ENCODE peak calls at places on chromosomes 5 and 9, in five cellular contexts. Y, R, Z, Q and D are unnamed samples.

GRCh38 chr5:65125681-65126080 is 356.0 kb downstream of the ADAMTS6 start:
- DNase-seq in Q (no peak), Z (no peak), Y (no peak), R (no peak), D (no peak)

GRCh38 chr9:73689091-73689870 is 537.6 kb downstream of the ANXA1 start:
- DNase-seq in Q (no peak), Y (no peak), Z (no peak), R (no peak), D (no peak)

GRCh38 chr9:125768803-125769202 is 21.6 kb downstream of the PBX3 start:
- DNase-seq in Y (no peak), Q (no peak), Z (no peak), R (no peak), D (no peak)

GRCh38 chr9:123548749-123549545 is 192.9 kb downstream of the CRB2 start:
- DNase-seq in R (no peak), Q (no peak), Z (no peak), Y (no peak), D (no peak)

GRCh38 chr9:116152390-116152789 is 1.2 kb upstream of the PAPPA start:
- DNase-seq in Z (peak; percentile 16), R (no peak), Y (no peak), Q (no peak), D (no peak)

GRCh38 chr5:105428461-105429129 is 1866.0 kb upstream of the NUDT12 start:
- DNase-seq in Q (no peak), Y (no peak), Z (no peak), R (no peak), D (no peak)

GRCh38 chr5:123936548-123936947 is 424.6 kb downstream of the CSNK1G3 start:
- DNase-seq in R (no peak), Z (no peak), Q (no peak), Y (no peak), D (no peak)

GRCh38 chr9:120856700-120857099 is 14.0 kb upstream of the PSMD5 start:
- DNase-seq in Q (no peak), Y (no peak), Z (no peak), R (no peak), D (peak; percentile 88)

GRCh38 chr5:142245776-142246175 is 79.0 kb downstream of the SPRY4 start:
- DNase-seq in Q (no peak), Z (no peak), R (no peak), Y (no peak), D (no peak)

GRCh38 chr5:42634575-42634974 is 122.0 kb upstream of the CCDC152 start:
- DNase-seq in Q (no peak), R (no peak), Z (no peak), Y (no peak), D (no peak)

GRCh38 chr9:21995652-21996275 is 1.2 kb downstream of the CDKN2B-AS1 start:
- DNase-seq in Z (no peak), R (no peak), Q (peak; percentile 26), Y (no peak), D (peak; percentile 46)

GRCh38 chr5:81855576-81855975 is 104.7 kb upstream of the SSBP2 start:
- DNase-seq in Y (no peak), R (no peak), Z (no peak), Q (no peak), D (no peak)

GRCh38 chr5:16456103-16456832 is 9.3 kb downstream of the ZNF622 start:
- DNase-seq in Y (no peak), R (peak; percentile 40), Z (peak; percentile 48), Q (peak; percentile 13), D (no peak)

GRCh38 chr9:128733256-128733655 is 9.3 kb upstream of the ZDHHC12 start:
- DNase-seq in Z (peak; percentile 91), R (peak; percentile 97), Q (peak; percentile 53), Y (peak; percentile 94), D (peak; percentile 81)

GRCh38 chr9:136160321-136160938 is 41.8 kb upstream of the TMEM250 start:
- DNase-seq in R (no peak), Q (no peak), Y (no peak), Z (no peak), D (no peak)

GRCh38 chr5:147098233-147098790 is 136.5 kb upstream of the STK32A start:
- DNase-seq in Z (peak; percentile 33), Q (no peak), Y (no peak), R (peak; percentile 11), D (no peak)

GRCh38 chr5:57976506-57976905 is 483.4 kb downstream of the PLK2 start:
- DNase-seq in Z (no peak), Q (no peak), Y (no peak), R (no peak), D (no peak)

GRCh38 chr5:112917453-112918005 is 4.5 kb downstream of the REEP5 start:
- DNase-seq in Y (no peak), Z (peak; percentile 28), R (no peak), Q (no peak), D (no peak)

GRCh38 chr5:159850192-159850573 is 66.1 kb upstream of the ADRA1B start:
- DNase-seq in Q (no peak), Z (no peak), R (no peak), Y (no peak), D (no peak)

DNA sequence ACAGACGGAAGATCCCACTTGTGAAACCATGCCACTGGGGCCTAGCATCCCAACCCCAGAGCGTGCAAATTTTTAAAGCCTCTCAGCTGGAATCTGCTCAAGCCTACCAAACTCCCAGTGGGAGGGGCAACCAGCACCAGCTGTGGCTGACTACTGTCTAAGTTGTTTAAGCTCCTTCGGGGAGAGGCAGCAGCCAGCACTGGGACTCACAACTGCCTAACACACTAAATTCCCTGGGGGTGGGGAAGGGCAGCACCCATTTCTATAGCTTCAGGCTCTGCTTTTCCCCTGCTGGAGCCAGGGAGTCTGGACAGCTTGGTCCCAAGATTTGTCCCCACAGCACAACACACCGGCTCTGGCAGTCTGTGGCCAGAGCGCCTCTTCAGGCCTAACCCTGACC is 287.6 kb upstream of the MSX2 start:
- DNase-seq in Q (no peak), Z (no peak), Y (no peak), R (no peak), D (no peak)
- TF ChIP-seq EP300 in Q (no peak), Z (no peak), Y (no peak), R (no peak), D (no peak)

DNA sequence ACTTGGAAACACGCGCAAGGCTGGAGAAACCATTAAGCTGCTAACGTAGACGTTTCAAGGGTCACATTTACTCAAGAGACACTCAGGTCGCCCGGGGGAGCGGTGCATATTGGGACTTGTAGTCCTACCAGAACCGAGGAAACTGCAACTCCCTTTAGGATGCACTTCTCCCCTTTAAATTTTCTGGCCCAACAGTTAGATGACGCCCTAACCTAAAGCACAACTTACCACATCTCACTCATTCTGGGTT is 384 bp upstream of the DMXL1 start:
- DNase-seq in Z (no peak), Q (no peak), Y (no peak), R (peak; percentile 48), D (no peak)
- TF ChIP-seq EP300 in Z (no peak), Q (no peak), Y (no peak), R (no peak), D (no peak)

GRCh38 chr5:96338624-96339023 is 94.4 kb downstream of the PCSK1 start:
- DNase-seq in R (no peak), Q (peak; percentile 36), Z (peak; percentile 54), Y (no peak), D (peak; percentile 75)
- TF ChIP-seq EP300 in R (no peak), Q (no peak), Z (no peak), Y (no peak), D (peak; percentile 92)

GRCh38 chr9:94696545-94696944 is 30.0 kb upstream of the AOPEP start:
- DNase-seq in Z (no peak), R (no peak), Q (no peak), Y (no peak), D (no peak)

GRCh38 chr9:94693485-94694191 is 32.9 kb upstream of the AOPEP start:
- DNase-seq in Z (no peak), Y (no peak), R (no peak), Q (no peak), D (no peak)

GRCh38 chr9:94687451-94687850 is 39.0 kb upstream of the AOPEP start:
- DNase-seq in Y (no peak), Z (no peak), Q (no peak), R (no peak), D (no peak)

GRCh38 chr9:94697972-94698581 is 28.4 kb upstream of the AOPEP start:
- DNase-seq in R (no peak), Q (no peak), Z (peak; percentile 70), Y (no peak), D (no peak)

GRCh38 chr9:94692601-94693000 is 33.9 kb upstream of the AOPEP start:
- DNase-seq in Q (no peak), Y (no peak), R (peak; percentile 33), Z (peak; percentile 92), D (no peak)
- TF ChIP-seq EP300 in Q (no peak), Y (no peak), R (no peak), Z (no peak), D (no peak)

GRCh38 chr5:132495672-132496630 is 5.4 kb upstream of the IRF1 start:
- DNase-seq in Z (peak; percentile 87), Q (peak; percentile 91), R (peak; percentile 91), Y (peak; percentile 89), D (peak; percentile 96)
- TF ChIP-seq EP300 in Z (peak; percentile 6), Q (peak; percentile 15), R (peak; percentile 15), Y (no peak), D (no peak)

DNA sequence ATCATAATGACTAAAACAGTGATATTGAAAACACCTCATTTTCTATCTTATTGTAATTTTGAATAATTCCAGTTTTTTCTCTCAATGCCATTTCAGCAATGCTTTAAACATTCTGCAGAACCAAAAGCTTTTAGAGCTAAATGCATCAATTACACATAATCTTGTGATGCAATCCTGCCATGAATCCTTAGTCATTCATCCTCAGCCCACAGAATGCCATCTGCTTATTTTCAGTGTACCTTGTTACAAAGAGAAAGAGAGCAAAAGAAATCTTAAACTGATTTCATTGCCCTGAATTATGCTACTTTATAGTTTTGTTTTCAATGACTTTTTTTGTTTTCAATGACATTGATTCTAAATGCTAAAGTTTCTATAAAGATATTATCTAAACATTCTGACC is 1234.8 kb upstream of the C9orf72 start:
- DNase-seq in Z (no peak), R (no peak), Y (no peak), Q (no peak), D (no peak)
- TF ChIP-seq EP300 in Z (no peak), R (no peak), Y (no peak), Q (no peak), D (no peak)